ENCODE peak calls at places on chromosomes 3 and 15, in nine cellular contexts. B is GM06990, J is pancreas, D is MG63, C is tibial nerve, G is GM12864, N is fibroblast of lung, S is left ventricle myocardium inferior, K is cardiac fibroblast. T is an unnamed sample.
A peak's percentile ranks its signal among the peaks of the same experiment; 100 is the strongest.

GRCh38 chr15:78406016-78406590 is 31.9 kb upstream of the IREB2 start:
- DNase-seq in K (no peak), D (peak; percentile 33), B (no peak), J (no peak), S (no peak), N (no peak), C (no peak), G (no peak), T (no peak)

GRCh38 chr15:74349241-74349766 is 18.1 kb downstream of the CYP11A1 start:
- DNase-seq in J (no peak), S (no peak), D (no peak), K (no peak), C (no peak), G (no peak), N (no peak), B (no peak), T (no peak)

GRCh38 chr15:91553455-91553854 is 300.1 kb upstream of the SLCO3A1 start:
- DNase-seq in S (no peak), C (no peak), D (no peak), N (no peak), J (no peak), B (no peak), K (no peak), G (no peak), T (no peak)

GRCh38 chr15:70493787-70494514 is 269.4 kb downstream of the UACA start:
- DNase-seq in S (no peak), J (no peak), D (no peak), B (no peak), C (no peak), G (no peak), N (peak; percentile 62), K (no peak), T (no peak)

GRCh38 chr3:46671541-46672348 is 21.7 kb downstream of the ALS2CL start:
- DNase-seq in N (no peak), D (no peak), S (peak; percentile 15), B (no peak), G (no peak), C (peak; percentile 5), K (no peak), J (peak; percentile 21), T (no peak)

GRCh38 chr15:74543583-74543982 is 2.6 kb downstream of the ARID3B start:
- DNase-seq in J (no peak), C (no peak), G (no peak), S (no peak), B (peak; percentile 28), N (no peak), K (no peak), D (no peak), T (no peak)

GRCh38 chr15:88152672-88153071 is 103.9 kb downstream of the NTRK3 start:
- DNase-seq in C (no peak), D (no peak), G (no peak), S (no peak), N (no peak), K (no peak), B (no peak), J (no peak), T (no peak)

GRCh38 chr3:187777331-187778046 is 32.2 kb upstream of the BCL6 start:
- DNase-seq in B (peak; percentile 61), G (no peak), N (peak; percentile 25), J (no peak), C (no peak), S (no peak), D (no peak), K (no peak), T (no peak)

GRCh38 chr15:95341686-95342085 is 988.8 kb upstream of the NR2F2 start:
- DNase-seq in J (no peak), N (no peak), K (no peak), C (no peak), D (no peak), B (no peak), G (no peak), S (no peak), T (no peak)

GRCh38 chr3:114205541-114205940 is 26.7 kb upstream of the DRD3 start:
- DNase-seq in B (no peak), J (no peak), S (no peak), C (no peak), N (peak; percentile 53), D (no peak), K (no peak), G (no peak), T (no peak)

GRCh38 chr3:111570404-111571030 is 24.6 kb downstream of the ZBED2 start:
- DNase-seq in N (no peak), J (no peak), G (no peak), K (no peak), D (no peak), C (no peak), B (no peak), S (no peak), T (no peak)

GRCh38 chr3:77682162-77682561 is 642.3 kb downstream of the ROBO2 start:
- DNase-seq in J (no peak), K (no peak), S (no peak), C (no peak), N (no peak), B (no peak), G (no peak), D (no peak), T (no peak)

DNA sequence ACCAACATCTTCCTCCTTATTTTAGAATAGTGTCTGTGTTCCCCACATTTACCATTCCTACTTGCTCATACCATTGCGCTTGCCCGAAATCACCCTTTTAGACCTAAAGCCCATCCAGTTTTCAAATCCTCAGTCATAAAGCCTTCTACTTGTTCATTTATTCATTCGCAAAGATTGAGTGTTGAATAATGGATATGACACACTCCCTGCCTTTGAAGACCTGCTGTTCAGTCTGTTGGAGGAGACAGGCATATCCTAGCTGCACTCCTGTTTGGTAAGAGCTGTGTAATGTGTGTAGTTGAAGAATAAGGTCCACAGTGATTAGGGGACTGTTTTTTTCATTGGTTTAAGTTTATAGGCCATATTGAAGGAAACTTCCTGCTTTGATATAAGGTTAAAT is 1.7 kb downstream of the CNOT10 start:
- DNase-seq in G (no peak), D (no peak), C (no peak), K (no peak), N (no peak), B (no peak), J (no peak), S (no peak), T (no peak)
- H3K4me3 ChIP-seq in G (peak overlapping the region; percentile 84), D (peak overlapping the region; percentile 11), C (no peak overlapping the region), K (no peak overlapping the region), N (no peak overlapping the region), B (peak overlapping the region; percentile 15), J (no peak overlapping the region), S (peak overlapping the region; percentile 96), T (no peak overlapping the region)

GRCh38 chr3:71725279-71725991 is at the start of gene EIF4E3:
- DNase-seq in D (no peak), B (no peak), N (peak; percentile 31), K (peak; percentile 22), J (peak; percentile 58), C (no peak), G (no peak), S (peak; percentile 26), T (no peak)

GRCh38 chr3:71722693-71723092 is 2.5 kb downstream of the EIF4E3 start:
- DNase-seq in B (no peak), D (no peak), G (no peak), N (no peak), J (no peak), C (no peak), S (no peak), K (no peak), T (no peak)

GRCh38 chr3:71724584-71725278 is 471 bp downstream of the EIF4E3 start:
- DNase-seq in G (no peak), K (no peak), J (peak; percentile 61), D (peak; percentile 9), C (no peak), S (peak; percentile 55), B (peak; percentile 29), N (no peak), T (no peak)

GRCh38 chr3:71724171-71724453 is 1.1 kb downstream of the EIF4E3 start:
- DNase-seq in J (no peak), K (no peak), G (no peak), D (no peak), C (no peak), B (no peak), N (no peak), S (no peak), T (no peak)

GRCh38 chr3:71723452-71724170 is 1.6 kb downstream of the EIF4E3 start:
- DNase-seq in C (no peak), G (no peak), D (no peak), B (no peak), J (no peak), N (no peak), K (no peak), S (no peak), T (no peak)
- H3K4me3 ChIP-seq in C (peak overlapping the region; percentile 55), G (no peak overlapping the region), D (no peak overlapping the region), B (no peak overlapping the region), J (no peak overlapping the region), N (no peak overlapping the region), K (no peak overlapping the region), S (peak overlapping the region; percentile 74), T (no peak overlapping the region)

GRCh38 chr3:185750702-185751101 is 74.1 kb downstream of the IGF2BP2 start:
- DNase-seq in K (no peak), B (no peak), C (no peak), J (no peak), N (no peak), G (no peak), D (no peak), S (no peak), T (no peak)

GRCh38 chr3:185750015-185750414 is 74.8 kb downstream of the IGF2BP2 start:
- DNase-seq in G (no peak), C (no peak), D (no peak), J (no peak), B (no peak), N (no peak), K (no peak), S (no peak), T (no peak)

GRCh38 chr3:185746470-185746869 is 78.4 kb downstream of the IGF2BP2 start:
- DNase-seq in G (no peak), N (no peak), B (no peak), K (no peak), D (no peak), S (no peak), J (no peak), C (no peak), T (no peak)

GRCh38 chr3:185740133-185740532 is 84.7 kb downstream of the IGF2BP2 start:
- DNase-seq in C (no peak), K (no peak), S (no peak), D (no peak), B (no peak), G (no peak), N (no peak), J (no peak), T (no peak)

GRCh38 chr3:185744997-185745843 is 79.6 kb downstream of the IGF2BP2 start:
- DNase-seq in N (peak; percentile 93), G (peak; percentile 21), B (peak; percentile 21), K (peak; percentile 77), S (no peak), C (no peak), D (peak; percentile 80), J (no peak), T (peak; percentile 80)
- H3K4me3 ChIP-seq in N (no peak overlapping the region), G (no peak overlapping the region), B (no peak overlapping the region), K (no peak overlapping the region), S (no peak overlapping the region), C (no peak overlapping the region), D (no peak overlapping the region), J (no peak overlapping the region), T (no peak overlapping the region)

DNA sequence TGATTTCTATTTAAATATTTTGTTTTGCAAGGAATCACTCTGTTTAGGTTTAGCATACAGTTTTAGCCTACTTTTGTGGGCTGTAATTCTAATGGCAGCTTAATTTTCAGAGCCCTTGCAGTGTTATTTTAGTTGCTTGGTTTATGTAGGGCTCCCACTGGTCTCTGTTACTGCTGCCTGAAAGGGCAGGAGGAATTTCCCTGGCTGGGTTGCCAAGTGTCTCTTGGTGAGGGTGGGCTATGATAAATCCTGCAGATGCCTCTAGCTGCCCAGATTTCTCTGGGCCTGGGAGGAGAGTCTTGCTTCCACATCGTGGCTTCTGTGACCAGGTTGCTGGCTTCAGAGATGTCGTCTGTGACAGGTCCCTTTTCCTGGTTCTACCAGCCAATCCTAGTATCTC is 36.2 kb downstream of the ILDR1 start:
- DNase-seq in G (no peak), B (no peak), C (no peak), J (no peak), D (no peak), K (no peak), S (no peak), N (peak; percentile 74), T (no peak)
- H3K4me3 ChIP-seq in G (no peak overlapping the region), B (no peak overlapping the region), C (no peak overlapping the region), J (no peak overlapping the region), D (no peak overlapping the region), K (no peak overlapping the region), S (no peak overlapping the region), N (no peak overlapping the region), T (no peak overlapping the region)